ENCODE peak calls at places on chromosome 20, in seven cellular contexts. F is GM23248, N is HCT116, V is neural progenitor cell, B is PC-3, U is OCI-LY7, Z is SK-N-SH. X is an unnamed sample.

GRCh38 chr20:51382986-51383821 is 159.3 kb downstream of the NFATC2 start:
- DNase-seq in F (peak; percentile 58), N (no peak), V (no peak), B (peak; percentile 95), U (peak; percentile 94), Z (no peak), X (peak; percentile 43)

GRCh38 chr20:22339946-22340345 is 244.4 kb downstream of the FOXA2 start:
- DNase-seq in F (no peak), N (no peak), V (no peak), B (peak; percentile 52), U (no peak), Z (no peak), X (no peak)

GRCh38 chr20:3242167-3242692 is 3.2 kb upstream of the SLC4A11 start:
- DNase-seq in F (peak; percentile 25), N (no peak), V (no peak), B (no peak), U (no peak), Z (no peak), X (no peak)

GRCh38 chr20:31573555-31574295 is 31.4 kb upstream of the ID1 start:
- DNase-seq in F (peak; percentile 34), N (no peak), V (no peak), B (peak; percentile 75), U (no peak), Z (no peak), X (peak; percentile 55)

GRCh38 chr20:41391587-41392001 is 25.0 kb upstream of the EMILIN3 start:
- DNase-seq in F (no peak), N (no peak), V (peak; percentile 30), B (no peak), U (no peak), Z (no peak), X (no peak)

GRCh38 chr20:32965115-32965514 is 39.1 kb downstream of the SUN5 start:
- DNase-seq in F (no peak), N (no peak), V (no peak), B (no peak), U (no peak), Z (peak; percentile 8), X (no peak)

GRCh38 chr20:18058661-18059467 is 1.1 kb upstream of the OVOL2 start:
- DNase-seq in F (peak; percentile 27), N (peak; percentile 16), V (peak; percentile 78), B (peak; percentile 86), U (no peak), Z (peak; percentile 47), X (peak; percentile 47)

GRCh38 chr20:40233401-40233800 is 455.6 kb downstream of the MAFB start:
- DNase-seq in F (peak; percentile 20), N (no peak), V (no peak), B (no peak), U (no peak), Z (no peak), X (no peak)

GRCh38 chr20:41044409-41045062 is 15.9 kb downstream of the TOP1 start:
- DNase-seq in F (no peak), N (no peak), V (no peak), B (no peak), U (no peak), Z (no peak), X (no peak)

GRCh38 chr20:4781211-4781610 is 59.5 kb downstream of the PRND start:
- DNase-seq in F (no peak), N (no peak), V (no peak), B (no peak), U (no peak), Z (no peak), X (no peak)

GRCh38 chr20:31691646-31692275 is 30.9 kb downstream of the BCL2L1 start:
- DNase-seq in F (peak; percentile 59), N (no peak), V (no peak), B (peak; percentile 1), U (peak; percentile 77), Z (no peak), X (no peak)

GRCh38 chr20:50286609-50287008 is 96.0 kb downstream of the CEBPB start:
- DNase-seq in F (peak; percentile 87), N (no peak), V (no peak), B (peak; percentile 46), U (peak; percentile 41), Z (peak; percentile 67), X (peak; percentile 54)

GRCh38 chr20:54152227-54153040 is 21.4 kb downstream of the CYP24A1 start:
- DNase-seq in F (no peak), N (no peak), V (no peak), B (no peak), U (no peak), Z (no peak), X (no peak)

GRCh38 chr20:51454250-51454865 is 88.2 kb downstream of the NFATC2 start:
- DNase-seq in F (no peak), N (no peak), V (no peak), B (no peak), U (no peak), Z (no peak), X (no peak)

GRCh38 chr20:19785886-19786285 is 27.8 kb downstream of the RIN2 start:
- DNase-seq in F (no peak), N (no peak), V (no peak), B (no peak), U (no peak), Z (no peak), X (no peak)

GRCh38 chr20:57911512-57912226 is 201.9 kb upstream of the PMEPA1 start:
- DNase-seq in F (peak; percentile 52), N (no peak), V (no peak), B (peak; percentile 37), U (no peak), Z (no peak), X (no peak)

GRCh38 chr20:50085481-50086365 is 27.2 kb downstream of the UBE2V1 start:
- DNase-seq in F (peak; percentile 71), N (peak; percentile 22), V (peak; percentile 85), B (peak; percentile 75), U (peak; percentile 76), Z (peak; percentile 79), X (peak; percentile 81)

GRCh38 chr20:57089701-57090144 is 176.7 kb downstream of the BMP7 start:
- DNase-seq in F (peak; percentile 63), N (peak; percentile 34), V (peak; percentile 90), B (peak; percentile 83), U (peak; percentile 80), Z (peak; percentile 92), X (peak; percentile 88)

GRCh38 chr20:10651227-10651990 is 22.4 kb downstream of the JAG1 start:
- DNase-seq in F (peak; percentile 15), N (no peak), V (no peak), B (no peak), U (no peak), Z (no peak), X (peak; percentile 34)
- H3K36me3 ChIP-seq in F (no peaks in the 10 kb centered on the region), N (peaks cover 27% of the 10 kb centered on the region), V (peaks cover 11% of the 10 kb centered on the region), B (peaks cover 98% of the 10 kb centered on the region), U (no peaks in the 10 kb centered on the region), Z (peaks cover 83% of the 10 kb centered on the region), X (no peaks in the 10 kb centered on the region)

DNA sequence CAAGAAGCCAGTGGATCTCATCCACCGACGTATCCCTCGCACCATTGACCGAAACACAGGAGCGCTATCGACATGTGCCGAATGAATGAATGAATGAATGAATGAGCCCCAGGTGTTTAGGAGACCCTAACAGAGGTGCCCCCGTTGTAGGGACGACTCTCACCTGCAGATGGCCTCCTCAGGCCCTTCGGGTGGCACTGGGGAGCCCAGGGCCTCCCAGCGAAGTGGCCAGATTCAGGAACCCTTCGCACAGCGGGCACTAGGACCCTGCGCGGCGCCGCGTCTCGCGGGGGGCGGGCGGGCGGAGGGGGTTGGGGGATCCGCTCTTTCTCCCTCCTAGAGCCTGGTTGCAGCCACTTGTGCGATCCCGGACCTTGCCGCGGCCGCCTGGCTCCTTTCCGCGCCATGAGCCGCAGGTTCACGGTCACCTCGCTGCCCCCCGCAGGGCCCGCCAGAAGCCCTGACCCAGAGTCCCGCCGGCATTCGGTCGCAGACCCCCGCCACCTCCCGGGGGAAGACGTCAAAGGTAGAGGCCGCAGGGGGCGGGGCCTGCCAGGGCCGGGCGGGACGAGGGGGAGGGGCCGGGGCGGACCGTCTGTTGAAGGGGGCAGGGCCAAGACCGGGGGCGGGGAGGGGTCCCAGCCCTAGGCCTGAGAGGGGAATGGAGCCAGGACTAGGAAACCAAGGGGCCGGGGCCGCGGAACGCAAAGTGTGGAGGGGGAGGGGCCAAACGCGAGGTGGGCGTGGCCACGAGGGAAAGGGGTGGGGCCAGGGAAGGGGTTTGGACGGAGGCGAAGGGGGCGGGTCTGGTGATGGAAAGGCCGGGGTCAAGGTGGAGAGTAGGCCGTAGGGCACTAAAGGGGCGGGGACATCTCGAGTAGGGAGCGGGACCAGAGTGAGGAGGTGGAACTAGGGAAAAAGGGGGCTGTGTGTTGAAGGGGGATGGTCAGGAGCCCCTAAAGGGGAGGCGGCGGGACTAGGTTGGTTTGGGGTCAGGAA is 7.4 kb upstream of the SLC12A5 start:
- DNase-seq in F (peak; percentile 27), N (no peak), V (peak; percentile 96), B (peak; percentile 61), U (peak; percentile 92), Z (peak; percentile 99), X (peak; percentile 59)
- TF ChIP-seq EZH2phosphoT487 in F (no peak), N (no peak), V (no peak), B (no peak), U (no peak), Z (no peak), X (no peak)

GRCh38 chr20:48731581-48731980 is 96.2 kb downstream of the PREX1 start:
- DNase-seq in F (no peak), N (no peak), V (no peak), B (no peak), U (no peak), Z (no peak), X (no peak)

GRCh38 chr20:48733296-48733790 is 94.5 kb downstream of the PREX1 start:
- DNase-seq in F (peak; percentile 19), N (no peak), V (no peak), B (no peak), U (peak; percentile 24), Z (no peak), X (no peak)

GRCh38 chr20:48732081-48732829 is 95.5 kb downstream of the PREX1 start:
- DNase-seq in F (no peak), N (no peak), V (no peak), B (no peak), U (no peak), Z (no peak), X (no peak)

GRCh38 chr20:48729538-48729937 is 98.3 kb downstream of the PREX1 start:
- DNase-seq in F (no peak), N (no peak), V (no peak), B (no peak), U (no peak), Z (no peak), X (no peak)

GRCh38 chr20:48730977-48731376 is 96.8 kb downstream of the PREX1 start:
- DNase-seq in F (no peak), N (no peak), V (no peak), B (no peak), U (no peak), Z (no peak), X (no peak)
- H3K36me3 ChIP-seq in F (no peaks in the 10 kb centered on the region), N (no peaks in the 10 kb centered on the region), V (no peaks in the 10 kb centered on the region), B (no peaks in the 10 kb centered on the region), U (peaks cover 14% of the 10 kb centered on the region), Z (no peaks in the 10 kb centered on the region), X (no peaks in the 10 kb centered on the region)

DNA sequence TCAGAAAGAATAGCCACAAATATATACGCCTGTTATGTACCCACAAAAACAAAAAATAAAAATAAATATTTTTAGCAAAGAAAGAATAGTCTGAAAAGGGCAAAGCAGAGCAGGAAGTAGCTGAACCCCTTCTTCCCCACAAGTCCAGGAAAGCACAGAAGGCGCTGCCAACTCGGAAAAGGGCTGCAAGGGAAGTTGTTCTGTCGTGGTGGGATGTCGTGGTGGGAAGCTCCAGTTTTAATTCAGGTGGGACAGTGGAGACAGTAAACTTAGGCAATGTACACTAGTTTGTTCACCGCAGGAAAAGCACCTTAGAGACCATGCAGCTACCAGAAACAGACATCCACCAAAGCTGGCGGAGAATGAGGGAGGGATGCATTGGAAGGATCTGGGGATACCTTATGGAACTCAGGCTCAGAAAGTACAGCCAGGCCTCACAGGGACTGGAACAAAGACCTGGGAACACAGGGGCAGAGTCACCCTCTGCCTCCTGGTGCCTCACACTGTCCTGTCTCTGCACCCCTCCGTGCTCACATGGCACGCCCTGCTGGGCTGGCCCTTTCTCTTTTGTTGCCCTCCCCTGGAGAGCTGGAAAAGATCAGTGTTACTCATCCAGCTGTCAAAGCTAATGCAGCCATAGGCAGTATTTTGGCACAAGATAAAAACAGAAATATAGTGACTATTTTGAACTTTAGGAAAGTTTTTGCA is 3.3 kb upstream of the APMAP start:
- DNase-seq in F (peak; percentile 43), N (no peak), V (peak; percentile 10), B (peak; percentile 45), U (no peak), Z (no peak), X (no peak)
- TF ChIP-seq EZH2phosphoT487 in F (no peak), N (no peak), V (no peak), B (no peak), U (no peak), Z (no peak), X (no peak)